ENCODE peak calls at places on chromosomes 6 and 20, in nine cellular contexts. Y is CD8-positive, alpha-beta T cell; B is astrocyte; V is cardiac fibroblast; T is CD4-positive, alpha-beta T cell; M is RWPE1; I is heart left ventricle; D is cardiac muscle cell; C is AG09309. Z is an unnamed sample.

GRCh38 chr20:46618316-46619110 is 32.7 kb downstream of the SLC13A3 start:
- DNase-seq in Y (no peak), C (no peak), I (no peak), T (no peak), M (no peak), B (no peak), V (no peak), D (no peak), Z (no peak)

GRCh38 chr20:60334936-60335335 is 376.7 kb downstream of the CDH26 start:
- DNase-seq in T (no peak), I (no peak), M (no peak), B (no peak), Y (no peak), V (no peak), D (no peak), C (no peak), Z (no peak)

GRCh38 chr6:165159459-165159858 is 149.9 kb downstream of the C6orf118 start:
- DNase-seq in M (no peak), C (no peak), D (no peak), B (no peak), I (no peak), Y (no peak), T (no peak), V (no peak), Z (no peak)

GRCh38 chr6:109496036-109496761 is 13.2 kb upstream of the ZBTB24 start:
- DNase-seq in M (no peak), T (no peak), B (no peak), D (no peak), Y (no peak), I (no peak), C (no peak), V (no peak), Z (no peak)

GRCh38 chr20:64247970-64248841 is 7.3 kb upstream of the PCMTD2 start:
- DNase-seq in I (no peak), C (no peak), T (no peak), M (no peak), B (no peak), Y (peak), V (no peak), D (no peak), Z (no peak)

GRCh38 chr6:133504761-133505160 is 263.6 kb downstream of the EYA4 start:
- DNase-seq in C (no peak), Y (no peak), I (peak), M (no peak), T (no peak), D (peak), B (peak), V (peak), Z (no peak)

GRCh38 chr6:132140150-132140549 is 189.0 kb upstream of the CCN2 start:
- DNase-seq in Y (no peak), M (no peak), I (no peak), V (no peak), B (no peak), D (no peak), T (no peak), C (no peak), Z (no peak)

GRCh38 chr20:25070821-25071473 is 11.0 kb downstream of the VSX1 start:
- DNase-seq in B (no peak), Y (peak), M (no peak), T (no peak), D (no peak), C (no peak), V (no peak), I (no peak), Z (no peak)

GRCh38 chr20:59576216-59576953 is 28.0 kb upstream of the PHACTR3 start:
- DNase-seq in V (no peak), I (no peak), D (no peak), M (no peak), Y (no peak), T (no peak), B (no peak), C (no peak), Z (no peak)

GRCh38 chr20:50242178-50242514 is 51.5 kb downstream of the CEBPB start:
- DNase-seq in Y (no peak), I (no peak), M (no peak), D (no peak), T (no peak), V (no peak), B (no peak), C (no peak), Z (no peak)

GRCh38 chr6:159110013-159110412 is 59.2 kb upstream of the FNDC1 start:
- DNase-seq in Y (no peak), T (no peak), D (peak), I (no peak), C (peak), B (peak), V (peak), M (no peak), Z (no peak)

GRCh38 chr6:44339763-44340625 is 2.5 kb upstream of the SPATS1 start:
- DNase-seq in B (peak), C (peak), V (no peak), M (peak), D (no peak), I (no peak), T (no peak), Y (no peak), Z (no peak)

GRCh38 chr6:107400748-107401147 is 58.6 kb downstream of the PDSS2 start:
- DNase-seq in B (no peak), T (no peak), C (no peak), Y (no peak), I (no peak), V (no peak), M (no peak), D (no peak), Z (no peak)

GRCh38 chr6:43861212-43861918 is 91.4 kb downstream of the VEGFA start:
- DNase-seq in D (no peak), M (no peak), Y (no peak), B (no peak), I (no peak), C (no peak), V (no peak), T (no peak), Z (no peak)

GRCh38 chr6:42368156-42368555 is 83.6 kb downstream of the TRERF1 start:
- DNase-seq in Y (peak), D (no peak), T (peak), I (no peak), C (no peak), V (no peak), M (no peak), B (no peak), Z (no peak)

GRCh38 chr6:42365021-42365420 is 86.7 kb downstream of the TRERF1 start:
- DNase-seq in M (no peak), D (no peak), T (no peak), I (no peak), V (no peak), C (no peak), B (no peak), Y (peak), Z (no peak)

GRCh38 chr6:42367353-42368011 is 84.2 kb downstream of the TRERF1 start:
- DNase-seq in D (no peak), I (no peak), T (no peak), C (no peak), V (no peak), Y (peak), M (no peak), B (no peak), Z (peak)

GRCh38 chr6:42366011-42366705 is 85.6 kb downstream of the TRERF1 start:
- DNase-seq in I (no peak), T (no peak), D (no peak), M (no peak), Y (peak), C (no peak), B (no peak), V (no peak), Z (no peak)

GRCh38 chr6:42366999-42367352 is 84.8 kb downstream of the TRERF1 start:
- DNase-seq in B (no peak), I (no peak), T (no peak), M (no peak), D (no peak), Y (no peak), C (no peak), V (no peak), Z (no peak)
- TF ChIP-seq CTCF in B (no peak), I (no peak), T (no peak), M (no peak), D (no peak), Y (no peak), C (no peak), V (no peak), Z (no peak)

DNA sequence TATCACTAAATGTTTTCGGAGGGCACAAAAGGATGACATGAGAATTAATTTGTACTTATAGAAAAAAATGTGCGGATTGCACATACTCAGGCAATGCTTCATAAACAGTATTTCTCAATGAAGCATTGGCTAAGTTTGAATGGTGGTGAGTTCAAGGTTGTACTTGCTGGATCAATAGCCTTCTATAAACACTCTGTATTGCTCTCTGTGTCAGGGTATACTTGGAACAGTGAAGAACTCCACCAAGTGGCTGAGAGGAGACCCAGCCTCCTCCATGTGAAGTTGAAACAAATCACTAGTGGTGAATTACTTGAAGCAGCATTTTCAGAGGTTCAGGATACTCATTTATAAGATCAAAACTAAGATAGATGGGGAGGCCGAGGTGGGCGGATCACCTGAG is 360.6 kb downstream of the RIMS1 start:
- DNase-seq in M (peak), D (peak), Y (no peak), V (no peak), C (no peak), B (no peak), I (no peak), T (no peak), Z (no peak)
- TF ChIP-seq CTCF in M (no peak), D (no peak), Y (no peak), V (no peak), C (no peak), B (no peak), I (no peak), T (no peak), Z (no peak)

GRCh38 chr6:138800377-138801150 is 4.7 kb downstream of the ECT2L start:
- DNase-seq in M (no peak), D (no peak), V (no peak), Y (no peak), I (no peak), T (no peak), B (no peak), C (no peak), Z (no peak)
- TF ChIP-seq CTCF in M (no peak), D (no peak), V (no peak), Y (no peak), I (no peak), T (no peak), B (no peak), C (no peak), Z (no peak)

GRCh38 chr20:37758332-37758731 is 64.5 kb downstream of the CTNNBL1 start:
- DNase-seq in T (no peak), C (no peak), I (no peak), M (peak), Y (no peak), D (no peak), V (no peak), B (no peak), Z (no peak)
- TF ChIP-seq CTCF in T (no peak), C (no peak), I (no peak), M (no peak), Y (no peak), D (peak), V (no peak), B (peak), Z (no peak)

DNA sequence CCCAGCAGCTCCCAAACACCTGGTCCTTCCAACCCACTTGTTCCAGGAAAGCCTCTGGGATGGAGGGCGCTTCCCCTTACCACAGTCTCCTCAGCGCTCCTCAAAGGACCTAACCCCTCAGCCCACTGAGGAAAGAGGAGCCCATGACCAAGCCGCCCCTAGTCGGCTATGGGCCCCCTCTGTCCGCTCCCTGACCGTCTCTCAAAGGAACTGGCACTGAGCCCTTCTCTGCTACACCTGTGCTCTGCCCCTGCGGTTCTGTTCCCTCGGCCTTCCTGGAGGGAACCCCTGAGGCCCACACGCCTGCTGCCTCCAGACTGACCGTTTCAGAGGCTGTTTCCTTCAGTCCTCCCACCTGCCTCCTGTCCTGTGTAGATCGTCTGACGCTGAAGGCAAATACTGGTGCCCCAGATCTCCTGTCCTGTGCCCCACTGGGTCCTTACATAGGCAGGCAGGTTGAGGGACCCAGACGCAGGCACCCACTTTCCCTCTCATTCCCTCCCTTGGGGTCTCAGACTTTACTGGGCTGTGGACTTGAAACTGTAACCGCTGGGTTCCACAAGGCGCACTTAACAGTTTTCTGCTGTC is 1.9 kb upstream of the SLC4A11 start:
- DNase-seq in V (no peak), C (no peak), I (no peak), M (no peak), T (no peak), Y (no peak), D (no peak), B (no peak), Z (no peak)
- TF ChIP-seq CTCF in V (no peak), C (no peak), I (no peak), M (no peak), T (no peak), Y (no peak), D (no peak), B (no peak), Z (no peak)

GRCh38 chr6:124798942-124799496 is 163.2 kb upstream of the RNF217 start:
- DNase-seq in D (no peak), Y (no peak), V (peak), C (no peak), I (no peak), T (no peak), B (no peak), M (peak), Z (no peak)
- TF ChIP-seq CTCF in D (no peak), Y (no peak), V (no peak), C (no peak), I (no peak), T (no peak), B (no peak), M (peak), Z (no peak)

Z was measured in activated B cell treated with CpG ODN at 0.5 μM for 24 hours.